ENCODE peak calls at places on chromosome 20, in eight cellular contexts. W is neuronal stem cell; V is ovary; B is fibroblast of lung; I is Caco-2; X is esophagus muscularis mucosa; K is CD8-positive, alpha-beta T cell; M is HAP-1. S is an unnamed sample.

GRCh38 chr20:45867811-45868176 is 10.4 kb downstream of the ZSWIM3 start:
- DNase-seq in W (no peak), V (no peak), B (peak; percentile 88), I (no peak), X (no peak), K (no peak), M (no peak), S (no peak)

GRCh38 chr20:59955131-59955796 is 3.0 kb upstream of the CDH26 start:
- DNase-seq in W (no peak), V (no peak), B (no peak), I (peak; percentile 72), X (no peak), K (no peak), M (peak; percentile 62), S (no peak)

GRCh38 chr20:57620274-57620990 is at the start of gene ZBP1:
- DNase-seq in W (no peak), V (no peak), B (no peak), I (peak; percentile 38), X (no peak), K (peak; percentile 37), M (no peak), S (no peak)

GRCh38 chr20:36885355-36885754 is 9.4 kb downstream of the TLDC2 start:
- DNase-seq in W (no peak), V (no peak), B (no peak), I (no peak), X (no peak), K (no peak), M (no peak), S (no peak)

GRCh38 chr20:23270427-23270911 is 80.1 kb upstream of the NXT1 start:
- DNase-seq in W (no peak), V (no peak), B (peak; percentile 89), I (no peak), X (no peak), K (no peak), M (no peak), S (no peak)

GRCh38 chr20:51547951-51548350 is 5.4 kb upstream of the NFATC2 start:
- DNase-seq in W (no peak), V (no peak), B (no peak), I (no peak), X (no peak), K (no peak), M (no peak), S (no peak)

GRCh38 chr20:60102665-60103210 is 144.5 kb downstream of the CDH26 start:
- DNase-seq in W (no peak), V (no peak), B (no peak), I (no peak), X (no peak), K (no peak), M (no peak), S (no peak)

GRCh38 chr20:45919536-45919933 is 7.6 kb upstream of the PLTP start:
- DNase-seq in W (no peak), V (peak; percentile 87), B (peak; percentile 85), I (no peak), X (no peak), K (no peak), M (no peak), S (no peak)

GRCh38 chr20:4090756-4091331 is 75.5 kb upstream of the RNF24 start:
- DNase-seq in W (no peak), V (no peak), B (peak; percentile 80), I (no peak), X (no peak), K (no peak), M (no peak), S (no peak)

GRCh38 chr20:25252686-25253421 is 5.0 kb downstream of the PYGB start:
- DNase-seq in W (no peak), V (no peak), B (no peak), I (no peak), X (no peak), K (no peak), M (peak; percentile 86), S (no peak)

GRCh38 chr20:50187403-50188051 is 3.1 kb upstream of the CEBPB start:
- DNase-seq in W (no peak), V (peak; percentile 69), B (peak; percentile 62), I (peak; percentile 83), X (no peak), K (no peak), M (no peak), S (no peak)

GRCh38 chr20:38536310-38536709 is 44.7 kb upstream of the ADIG start:
- DNase-seq in W (no peak), V (no peak), B (peak; percentile 23), I (no peak), X (no peak), K (no peak), M (no peak), S (no peak)

GRCh38 chr20:23305098-23305497 is 45.5 kb upstream of the NXT1 start:
- DNase-seq in W (no peak), V (no peak), B (peak; percentile 45), I (no peak), X (no peak), K (no peak), M (no peak), S (no peak)

GRCh38 chr20:11178946-11179654 is 505.3 kb upstream of the JAG1 start:
- DNase-seq in W (peak; percentile 23), V (no peak), B (peak; percentile 94), I (no peak), X (no peak), K (no peak), M (no peak), S (no peak)

GRCh38 chr20:51346686-51347485 is 195.6 kb downstream of the NFATC2 start:
- DNase-seq in W (no peak), V (no peak), B (peak; percentile 76), I (no peak), X (no peak), K (no peak), M (no peak), S (no peak)

GRCh38 chr20:25018425-25018824 is 25.9 kb upstream of the APMAP start:
- DNase-seq in W (no peak), V (no peak), B (no peak), I (peak; percentile 22), X (no peak), K (no peak), M (no peak), S (no peak)

GRCh38 chr20:58603656-58604184 is 47.4 kb upstream of the STX16 start:
- DNase-seq in W (no peak), V (no peak), B (peak; percentile 83), I (no peak), X (no peak), K (no peak), M (no peak), S (no peak)

GRCh38 chr20:36862857-36863668 is 12.9 kb upstream of the TLDC2 start:
- DNase-seq in W (no peak), V (peak; percentile 64), B (no peak), I (no peak), X (no peak), K (no peak), M (no peak), S (no peak)

GRCh38 chr20:50855498-50856474 is 60.9 kb downstream of the BCAS4 start:
- DNase-seq in W (no peak), V (no peak), B (peak; percentile 29), I (peak; percentile 83), X (no peak), K (no peak), M (no peak), S (no peak)

GRCh38 chr20:46965477-46965876 is 70.8 kb downstream of the EYA2 start:
- DNase-seq in W (no peak), V (no peak), B (no peak), I (no peak), X (no peak), K (no peak), M (no peak), S (no peak)

GRCh38 chr20:25253606-25254275 is 5.9 kb downstream of the PYGB start:
- DNase-seq in W (no peak), V (no peak), B (no peak), I (no peak), X (no peak), K (no peak), M (no peak), S (no peak)

GRCh38 chr20:49167811-49168507 is 20.2 kb downstream of the STAU1 start:
- DNase-seq in W (no peak), V (no peak), B (peak; percentile 45), I (no peak), X (no peak), K (no peak), M (no peak), S (no peak)
- H3K36me3 ChIP-seq in W (peaks cover 7% of the 10 kb centered on the region), V (no peaks in the 10 kb centered on the region), B (peaks cover 2% of the 10 kb centered on the region), I (peaks cover 3% of the 10 kb centered on the region), X (peaks cover 36% of the 10 kb centered on the region), K (peaks cover 7% of the 10 kb centered on the region), M (peaks cover 3% of the 10 kb centered on the region), S (no peaks in the 10 kb centered on the region)

GRCh38 chr20:35653893-35654292 is 10.8 kb downstream of the CPNE1 start:
- DNase-seq in W (no peak), V (no peak), B (no peak), I (no peak), X (no peak), K (no peak), M (no peak), S (no peak)

GRCh38 chr20:35654415-35654814 is 10.3 kb downstream of the CPNE1 start:
- DNase-seq in W (no peak), V (no peak), B (no peak), I (no peak), X (no peak), K (no peak), M (no peak), S (no peak)

GRCh38 chr20:35650632-35651031 is 14.1 kb downstream of the CPNE1 start:
- DNase-seq in W (no peak), V (no peak), B (no peak), I (no peak), X (no peak), K (no peak), M (no peak), S (no peak)

GRCh38 chr20:35652641-35653429 is 11.9 kb downstream of the CPNE1 start:
- DNase-seq in W (no peak), V (no peak), B (no peak), I (no peak), X (peak; percentile 60), K (no peak), M (no peak), S (no peak)

GRCh38 chr20:35653430-35653734 is 11.3 kb downstream of the CPNE1 start:
- DNase-seq in W (no peak), V (no peak), B (no peak), I (no peak), X (no peak), K (no peak), M (no peak), S (no peak)
- H3K36me3 ChIP-seq in W (peaks cover 21% of the 10 kb centered on the region), V (no peaks in the 10 kb centered on the region), B (peaks cover 7% of the 10 kb centered on the region), I (peaks cover 11% of the 10 kb centered on the region), X (peaks cover 31% of the 10 kb centered on the region), K (peaks cover 22% of the 10 kb centered on the region), M (peaks cover 58% of the 10 kb centered on the region), S (peaks cover 29% of the 10 kb centered on the region)

DNA sequence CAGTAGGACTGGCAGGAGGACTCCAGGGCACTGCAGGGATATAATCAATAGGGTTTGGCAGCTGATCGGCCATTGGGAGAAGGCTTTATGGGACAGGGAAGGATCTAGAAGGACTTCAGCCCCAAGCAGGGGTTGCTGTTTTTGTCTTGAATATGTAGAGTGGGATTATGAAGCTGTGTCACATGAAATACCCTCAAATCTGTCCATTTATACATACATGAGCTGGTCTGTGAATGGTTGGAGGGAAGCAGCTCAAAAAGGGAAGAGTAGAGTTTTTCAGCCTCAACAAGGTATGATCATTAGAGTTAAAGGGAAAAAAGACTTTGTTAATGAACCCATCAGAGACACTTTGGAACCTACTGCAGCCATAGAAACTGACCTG is 98.2 kb upstream of the ZNF217 start:
- DNase-seq in W (no peak), V (no peak), B (no peak), I (no peak), X (no peak), K (no peak), M (no peak), S (no peak)
- H3K36me3 ChIP-seq in W (no peaks in the 10 kb centered on the region), V (no peaks in the 10 kb centered on the region), B (no peaks in the 10 kb centered on the region), I (no peaks in the 10 kb centered on the region), X (no peaks in the 10 kb centered on the region), K (no peaks in the 10 kb centered on the region), M (no peaks in the 10 kb centered on the region), S (no peaks in the 10 kb centered on the region)

GRCh38 chr20:62333820-62334595 is 31.2 kb downstream of the ADRM1 start:
- DNase-seq in W (no peak), V (no peak), B (no peak), I (no peak), X (no peak), K (no peak), M (no peak), S (no peak)
- H3K36me3 ChIP-seq in W (peaks cover 61% of the 10 kb centered on the region), V (no peaks in the 10 kb centered on the region), B (peaks cover 33% of the 10 kb centered on the region), I (peaks cover 34% of the 10 kb centered on the region), X (peaks cover 100% of the 10 kb centered on the region), K (no peaks in the 10 kb centered on the region), M (peaks cover 52% of the 10 kb centered on the region), S (no peaks in the 10 kb centered on the region)